ENCODE peak calls at places on chromosomes 6 and 20, in seven cellular contexts. J, N, Q, E, W, T and A are unnamed samples.

GRCh38 chr20:41234546-41234945 is 83.0 kb downstream of the ZHX3 start:
- DNase-seq in J (no peak), N (peak), Q (peak), E (no peak), W (no peak), T (no peak), A (no peak)

GRCh38 chr6:150079604-150080003 is 10.7 kb upstream of the ULBP3 start:
- DNase-seq in J (no peak), N (no peak), Q (no peak), E (no peak), W (no peak), T (no peak), A (no peak)

GRCh38 chr6:110877154-110877564 is 2.6 kb downstream of the AMD1 start:
- DNase-seq in J (no peak), N (no peak), Q (no peak), E (no peak), W (no peak), T (peak), A (no peak)

GRCh38 chr20:46324960-46325703 is 16.8 kb upstream of the CDH22 start:
- DNase-seq in J (no peak), N (no peak), Q (no peak), E (peak), W (no peak), T (peak), A (no peak)

GRCh38 chr6:81744136-81744535 is 8.3 kb downstream of the TENT5A start:
- DNase-seq in J (no peak), N (no peak), Q (no peak), E (no peak), W (no peak), T (no peak), A (no peak)

GRCh38 chr20:13202553-13202952 is 18.5 kb upstream of the ISM1 start:
- DNase-seq in J (no peak), N (no peak), Q (no peak), E (no peak), W (no peak), T (no peak), A (no peak)

GRCh38 chr20:19828233-19828632 is 70.2 kb downstream of the RIN2 start:
- DNase-seq in J (no peak), N (no peak), Q (no peak), E (no peak), W (no peak), T (peak), A (no peak)

GRCh38 chr6:148389086-148389485 is 46.4 kb downstream of the SASH1 start:
- DNase-seq in J (no peak), N (no peak), Q (no peak), E (no peak), W (no peak), T (no peak), A (no peak)

GRCh38 chr20:46049815-46050214 is 20.8 kb downstream of the SLC12A5 start:
- DNase-seq in J (no peak), N (no peak), Q (no peak), E (no peak), W (no peak), T (no peak), A (no peak)

GRCh38 chr20:24762371-24762770 is 186.7 kb upstream of the CST7 start:
- DNase-seq in J (no peak), N (no peak), Q (no peak), E (no peak), W (no peak), T (no peak), A (no peak)

GRCh38 chr20:23164176-23164601 is 78.1 kb upstream of the CD93 start:
- DNase-seq in J (no peak), N (no peak), Q (peak), E (peak), W (no peak), T (no peak), A (no peak)

GRCh38 chr20:63330084-63330760 is 30.9 kb downstream of the CHRNA4 start:
- DNase-seq in J (no peak), N (no peak), Q (peak), E (no peak), W (no peak), T (no peak), A (no peak)

GRCh38 chr6:141753180-141753579 is 379.5 kb upstream of the GJE1 start:
- DNase-seq in J (no peak), N (no peak), Q (no peak), E (no peak), W (no peak), T (no peak), A (no peak)

GRCh38 chr20:45343867-45344721 is 4.1 kb downstream of the SDC4 start:
- DNase-seq in J (peak), N (no peak), Q (no peak), E (no peak), W (no peak), T (peak), A (no peak)

GRCh38 chr6:169933839-169934698 is 182.6 kb downstream of the ERMARD start:
- DNase-seq in J (no peak), N (peak), Q (peak), E (peak), W (no peak), T (no peak), A (no peak)

GRCh38 chr6:169933251-169933821 is 181.9 kb downstream of the ERMARD start:
- DNase-seq in J (no peak), N (no peak), Q (peak), E (no peak), W (no peak), T (no peak), A (no peak)

GRCh38 chr6:169935861-169936260 is 184.4 kb downstream of the ERMARD start:
- DNase-seq in J (no peak), N (no peak), Q (no peak), E (no peak), W (no peak), T (no peak), A (no peak)

GRCh38 chr6:169935348-169935718 is 183.9 kb downstream of the ERMARD start:
- DNase-seq in J (no peak), N (no peak), Q (peak), E (no peak), W (no peak), T (no peak), A (no peak)

GRCh38 chr6:169934699-169935347 is 183.4 kb downstream of the ERMARD start:
- DNase-seq in J (no peak), N (no peak), Q (no peak), E (no peak), W (no peak), T (no peak), A (no peak)
- H3K4me3 ChIP-seq in J (no peak), N (no peak), Q (no peak), E (no peak), W (no peak), T (no peak), A (no peak)

GRCh38 chr6:152277826-152278247 is 359.3 kb downstream of the SYNE1 start:
- DNase-seq in J (no peak), N (peak), Q (peak), E (no peak), W (no peak), T (no peak), A (no peak)
- H3K4me3 ChIP-seq in J (no peak), N (no peak), Q (no peak), E (no peak), W (no peak), T (no peak), A (no peak)

DNA sequence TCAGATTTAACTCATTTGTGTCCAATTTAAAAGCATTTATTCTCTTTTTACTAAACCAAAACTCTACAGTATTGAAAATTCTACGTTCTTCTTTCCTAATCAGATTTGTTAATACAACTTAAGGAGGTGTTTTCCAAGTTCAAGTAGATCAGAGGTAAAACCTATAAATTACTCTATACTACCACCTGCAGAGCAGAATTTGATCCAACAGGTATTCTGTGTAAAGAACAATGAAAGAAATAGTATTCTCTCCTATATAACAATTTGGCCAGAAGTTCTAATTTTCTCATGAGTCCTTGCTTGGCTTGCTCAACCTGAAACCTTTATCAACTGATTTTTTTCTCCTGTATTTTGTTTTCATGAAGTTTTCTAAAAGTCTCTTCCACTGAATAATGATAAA is 28.5 kb upstream of the DST start:
- DNase-seq in J (no peak), N (no peak), Q (no peak), E (no peak), W (no peak), T (no peak), A (no peak)
- H3K4me3 ChIP-seq in J (no peak), N (no peak), Q (no peak), E (no peak), W (no peak), T (no peak), A (no peak)

DNA sequence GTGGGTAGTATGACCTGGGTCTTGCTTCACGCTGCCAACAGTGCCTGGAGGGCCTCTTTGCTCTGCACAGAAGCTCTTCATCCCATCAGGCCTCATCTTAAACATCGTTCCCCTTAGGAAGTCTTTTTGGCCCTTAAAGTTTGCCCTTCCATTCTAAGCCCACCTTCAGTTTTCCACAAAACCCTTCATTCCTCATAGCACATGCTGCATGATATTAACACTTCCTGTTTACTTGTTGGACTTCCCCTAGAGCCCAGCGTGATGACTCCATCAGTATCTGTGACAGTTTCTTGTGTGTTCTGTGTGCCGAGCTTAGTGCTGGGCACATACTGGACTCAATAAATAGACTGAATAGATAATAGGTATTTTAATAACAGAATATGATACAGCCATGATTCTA is 2.2 kb downstream of the NT5DC1 start:
- DNase-seq in J (no peak), N (no peak), Q (no peak), E (no peak), W (no peak), T (no peak), A (no peak)
- H3K4me3 ChIP-seq in J (no peak), N (no peak), Q (no peak), E (no peak), W (no peak), T (no peak), A (no peak)